ENCODE peak calls at places on chromosome 15, in six cellular contexts. F is hepatocyte; D is endothelial cell of umbilical vein; L is heart right ventricle; R is CD8-positive, alpha-beta T cell; N is GM23248. G is an unnamed sample.

GRCh38 chr15:35061171-35062163 is 23.6 kb downstream of the NANOGP8 start:
- DNase-seq in F (no peak), D (no peak), L (no peak), R (no peak), N (peak; percentile 53), G (no peak)

GRCh38 chr15:48330855-48331795 is at the start of gene DUT:
- DNase-seq in F (peak; percentile 89), D (peak; percentile 86), L (peak; percentile 89), R (peak; percentile 64), N (peak; percentile 92), G (peak; percentile 86)

GRCh38 chr15:85149460-85150129 is 167.9 kb downstream of the PDE8A start:
- DNase-seq in F (no peak), D (no peak), L (no peak), R (no peak), N (no peak), G (no peak)

GRCh38 chr15:40379853-40380252 is 2.7 kb upstream of the KNSTRN start:
- DNase-seq in F (peak; percentile 68), D (peak; percentile 75), L (no peak), R (no peak), N (peak; percentile 98), G (no peak)

GRCh38 chr15:68755731-68756130 is 65.0 kb downstream of the ANP32A start:
- DNase-seq in F (no peak), D (no peak), L (no peak), R (no peak), N (no peak), G (no peak)

GRCh38 chr15:62618432-62618831 is 424.1 kb upstream of the TPM1 start:
- DNase-seq in F (peak; percentile 41), D (no peak), L (no peak), R (no peak), N (peak; percentile 94), G (no peak)

GRCh38 chr15:82239685-82240391 is 22.7 kb downstream of the EFL1 start:
- DNase-seq in F (no peak), D (no peak), L (no peak), R (no peak), N (no peak), G (no peak)

GRCh38 chr15:60787737-60788513 is 309.0 kb upstream of the ICE2 start:
- DNase-seq in F (no peak), D (peak; percentile 31), L (no peak), R (no peak), N (peak; percentile 33), G (peak; percentile 9)

GRCh38 chr15:68526269-68526668 is 52.5 kb upstream of the CORO2B start:
- DNase-seq in F (no peak), D (no peak), L (no peak), R (no peak), N (peak; percentile 89), G (no peak)

GRCh38 chr15:24954783-24955548 is at the start of the genes SNRPN and SNURF:
- DNase-seq in F (peak; percentile 85), D (peak; percentile 68), L (peak; percentile 84), R (peak; percentile 28), N (peak; percentile 90), G (no peak)

GRCh38 chr15:60526127-60526616 is 47.2 kb upstream of the ICE2 start:
- DNase-seq in F (no peak), D (no peak), L (peak; percentile 27), R (no peak), N (no peak), G (no peak)

GRCh38 chr15:60362318-60363023 is 35.3 kb downstream of the ANXA2 start:
- DNase-seq in F (no peak), D (no peak), L (no peak), R (no peak), N (peak; percentile 95), G (no peak)

GRCh38 chr15:40291088-40291574 is 8.3 kb upstream of the ANKRD63 start:
- DNase-seq in F (peak; percentile 85), D (peak; percentile 36), L (peak; percentile 58), R (no peak), N (peak; percentile 85), G (no peak)

GRCh38 chr15:69346112-69346511 is 47.4 kb downstream of the PAQR5 start:
- DNase-seq in F (no peak), D (no peak), L (no peak), R (no peak), N (peak; percentile 59), G (no peak)

GRCh38 chr15:77838595-77838994 is 205.9 kb upstream of the LINGO1 start:
- DNase-seq in F (no peak), D (no peak), L (no peak), R (no peak), N (no peak), G (no peak)

GRCh38 chr15:100863406-100864198 is 16.0 kb upstream of the ALDH1A3 start:
- DNase-seq in F (no peak), D (no peak), L (peak; percentile 54), R (no peak), N (peak; percentile 32), G (no peak)

GRCh38 chr15:49055630-49056029 is 9.4 kb upstream of the SECISBP2L start:
- DNase-seq in F (no peak), D (no peak), L (no peak), R (no peak), N (no peak), G (no peak)

GRCh38 chr15:72319360-72319984 is 485 bp downstream of the CELF6 start:
- DNase-seq in F (peak; percentile 90), D (peak; percentile 53), L (peak; percentile 76), R (peak; percentile 7), N (peak; percentile 80), G (no peak)

GRCh38 chr15:60704129-60704528 is 225.2 kb upstream of the ICE2 start:
- DNase-seq in F (no peak), D (no peak), L (no peak), R (peak; percentile 7), N (no peak), G (no peak)

GRCh38 chr15:33008284-33009011 is 186.1 kb downstream of the FMN1 start:
- DNase-seq in F (no peak), D (no peak), L (no peak), R (no peak), N (peak; percentile 66), G (no peak)

GRCh38 chr15:69523010-69524001 is 70.7 kb downstream of the RPLP1 start:
- DNase-seq in F (peak; percentile 88), D (peak; percentile 62), L (peak; percentile 76), R (peak; percentile 29), N (peak; percentile 84), G (peak; percentile 48)

DNA sequence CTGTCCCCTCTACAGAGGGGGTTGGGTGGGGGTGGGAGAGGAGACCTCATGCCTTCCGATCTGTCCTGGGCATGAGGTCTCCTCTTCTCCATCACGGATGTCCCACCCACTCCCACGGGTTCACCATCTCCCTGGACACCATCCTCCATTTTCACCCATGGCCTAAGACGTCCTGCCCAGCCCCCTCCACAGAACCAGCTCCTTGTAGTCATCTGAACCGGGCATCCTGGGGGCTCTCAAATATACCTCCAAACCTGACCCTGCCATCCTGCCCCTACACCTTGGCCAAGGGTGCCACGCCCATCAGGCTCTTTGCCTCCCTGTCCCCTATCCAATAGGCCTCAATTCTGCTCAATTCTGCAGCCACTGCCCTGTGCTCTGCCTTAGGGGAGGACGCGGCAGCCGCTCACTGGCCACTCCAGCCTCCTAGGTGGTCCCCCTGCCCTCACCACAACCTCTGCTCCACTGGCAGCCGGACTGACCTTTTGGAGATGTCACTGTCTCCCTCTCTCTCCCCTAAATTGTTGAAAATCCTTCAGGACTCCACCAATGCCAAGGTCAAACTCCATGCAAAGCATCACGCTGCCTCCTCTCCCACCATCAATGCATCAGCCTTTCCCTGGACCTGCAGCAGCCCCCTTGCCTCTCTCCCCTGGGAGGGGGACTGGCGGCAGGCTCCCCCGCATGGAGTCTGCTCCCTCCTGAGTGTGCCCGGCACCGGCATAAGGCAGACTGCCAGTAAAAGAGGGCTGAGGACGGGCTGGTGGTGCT is 9.4 kb upstream of the ANPEP start:
- DNase-seq in F (no peak), D (no peak), L (no peak), R (no peak), N (no peak), G (no peak)
- H3K4me1 ChIP-seq in F (peaks cover 13% of the 10 kb centered on the region), D (peaks cover 26% of the 10 kb centered on the region), L (peaks cover 16% of the 10 kb centered on the region), R (no peaks in the 10 kb centered on the region), N (peaks cover 67% of the 10 kb centered on the region), G (no peaks in the 10 kb centered on the region)

DNA sequence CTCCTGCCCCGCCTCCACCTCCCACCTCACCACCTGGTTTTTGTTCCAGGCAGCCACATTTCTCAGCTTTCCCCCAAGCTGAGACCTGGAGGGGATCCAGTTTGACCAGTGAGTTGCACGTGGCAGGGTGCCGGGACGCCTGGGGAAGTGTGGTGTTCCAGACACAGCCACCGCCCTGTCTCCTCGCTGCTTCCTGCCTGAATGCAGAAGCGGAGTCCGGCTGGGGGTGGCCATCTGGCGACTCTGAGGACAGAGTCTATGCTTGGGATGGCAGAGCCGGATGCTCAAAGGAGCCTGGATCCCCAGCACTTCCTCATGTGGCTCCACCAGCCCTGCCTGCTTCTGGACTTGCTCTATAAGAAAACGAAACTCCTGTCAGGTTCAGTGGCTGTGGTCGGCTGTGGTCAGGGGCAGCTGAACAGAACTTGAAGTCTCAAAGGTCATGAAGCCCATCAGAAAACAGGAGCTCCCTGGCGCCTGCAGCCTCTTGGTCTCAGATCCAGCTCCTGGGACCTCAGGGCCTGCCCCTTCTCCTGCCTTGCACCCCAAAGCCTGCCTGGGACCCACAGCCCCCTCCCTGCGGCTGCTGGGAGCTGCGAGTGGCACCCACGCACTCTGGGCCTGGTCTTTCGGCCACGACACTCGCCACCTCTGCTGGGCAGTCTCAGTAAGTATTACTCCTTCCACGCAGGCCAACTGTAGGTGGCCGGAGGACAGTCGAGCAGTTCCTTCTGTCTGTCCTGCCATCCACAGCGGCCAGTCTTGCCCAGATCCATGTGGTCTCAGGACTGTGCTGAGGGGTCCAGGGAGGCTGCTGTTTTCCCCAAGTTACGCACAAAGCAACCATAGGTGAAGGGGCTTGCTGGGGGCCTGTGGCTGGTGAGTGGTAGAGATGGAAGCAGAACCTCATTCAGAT is 112.8 kb upstream of the MEF2A start:
- DNase-seq in F (no peak), D (peak; percentile 67), L (peak; percentile 90), R (no peak), N (no peak), G (no peak)
- H3K27ac ChIP-seq in F (no peak overlapping the region), D (peak overlapping the region; percentile 97), L (peak overlapping the region; percentile 99), R (no peak overlapping the region), N (no peak overlapping the region), G (no peak overlapping the region)

GRCh38 chr15:64507845-64508244 is 47.5 kb downstream of the ZNF609 start:
- DNase-seq in F (no peak), D (no peak), L (no peak), R (no peak), N (no peak), G (no peak)
- H3K4me1 ChIP-seq in F (peaks cover 18% of the 10 kb centered on the region), D (peaks cover 28% of the 10 kb centered on the region), L (peaks cover 41% of the 10 kb centered on the region), R (peaks cover 81% of the 10 kb centered on the region), N (peaks cover 29% of the 10 kb centered on the region), G (peaks cover 41% of the 10 kb centered on the region)

DNA sequence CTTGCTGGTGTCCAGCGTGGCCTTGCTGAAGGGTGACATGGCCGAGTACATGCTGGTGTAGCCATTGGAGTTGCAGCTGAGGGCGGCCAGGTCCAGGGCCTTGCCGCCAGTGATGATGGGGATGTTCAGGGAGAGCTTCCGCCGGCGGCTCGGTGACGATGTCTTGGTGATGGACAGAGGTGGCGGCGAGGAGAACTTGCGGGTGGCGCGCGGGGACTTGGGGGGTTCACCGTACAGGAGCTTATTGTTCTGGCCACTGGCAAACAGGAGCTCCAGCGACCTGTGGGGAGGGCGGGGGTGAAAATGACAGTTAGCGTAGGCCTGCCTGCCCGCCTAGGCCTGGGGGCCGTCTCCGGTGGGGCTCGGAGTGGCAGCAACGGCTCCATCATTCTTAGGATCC is 59.0 kb upstream of the CTSH start:
- DNase-seq in F (no peak), D (no peak), L (no peak), R (no peak), N (no peak), G (no peak)
- H3K27ac ChIP-seq in F (no peak overlapping the region), D (no peak overlapping the region), L (no peak overlapping the region), R (no peak overlapping the region), N (no peak overlapping the region), G (peak overlapping the region; percentile 57)

DNA sequence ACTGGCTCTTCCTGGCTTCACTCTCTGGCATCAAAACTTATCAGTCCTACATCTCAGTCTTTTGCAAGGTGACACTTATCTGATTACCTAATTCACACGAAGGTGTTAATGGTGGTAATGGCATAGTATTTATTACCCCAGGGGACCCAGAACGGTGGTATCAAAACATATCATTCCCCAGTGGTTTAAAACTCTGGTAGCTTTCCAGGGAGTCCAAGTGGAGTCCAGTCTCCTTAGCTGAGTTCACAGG is 41.3 kb downstream of the SMAD3 start:
- DNase-seq in F (no peak), D (no peak), L (no peak), R (no peak), N (no peak), G (no peak)
- H3K4me1 ChIP-seq in F (peaks cover 39% of the 10 kb centered on the region), D (peaks cover 90% of the 10 kb centered on the region), L (peaks cover 85% of the 10 kb centered on the region), R (peaks cover 80% of the 10 kb centered on the region), N (peaks cover 67% of the 10 kb centered on the region), G (peaks cover 95% of the 10 kb centered on the region)

G was measured in OCI-LY7.